ENCODE peak calls at places on chromosomes 11 and 22, in eight cellular contexts. K is COLO829; F is stimulated activated CD8-positive, alpha-beta memory T cell treated with anti-CD3 and anti-CD28 coated beads, Interleukin-2, amount 100 ng/mL, for 48 hours; E is WERI-Rb-1; Z is substantia nigra; X is astrocyte of the spinal cord; R is CD4-positive, CD25-positive, alpha-beta regulatory T cell; A is NCI-H2081. W is an unnamed sample.

GRCh38 chr11:35107866-35108265 is 31.1 kb upstream of the CD44 start:
- DNase-seq in K (no peak), F (no peak), E (no peak), Z (no peak), X (no peak), R (no peak), A (no peak), W (no peak)

GRCh38 chr22:48517039-48518030 is 1310.3 kb downstream of the BRD1 start:
- DNase-seq in K (peak), F (no peak), E (peak), Z (peak), X (no peak), R (no peak), A (no peak), W (peak)

GRCh38 chr11:47724041-47724729 is 9.0 kb upstream of the AGBL2 start:
- DNase-seq in K (no peak), F (no peak), E (no peak), Z (no peak), X (peak), R (no peak), A (no peak), W (no peak)

GRCh38 chr11:44178381-44178780 is 82.9 kb downstream of the EXT2 start:
- DNase-seq in K (no peak), F (no peak), E (no peak), Z (no peak), X (peak), R (no peak), A (no peak), W (no peak)

GRCh38 chr22:45212306-45212709 is 28.4 kb downstream of the KIAA0930 start:
- DNase-seq in K (peak), F (no peak), E (peak), Z (peak), X (peak), R (no peak), A (no peak), W (peak)

GRCh38 chr11:122733301-122733686 is 77.8 kb downstream of the UBASH3B start:
- DNase-seq in K (no peak), F (no peak), E (no peak), Z (no peak), X (peak), R (no peak), A (peak), W (no peak)

GRCh38 chr11:62574363-62575057 is 819 bp upstream of the EEF1G start:
- DNase-seq in K (peak), F (no peak), E (peak), Z (no peak), X (no peak), R (no peak), A (peak), W (no peak)

GRCh38 chr11:77253690-77254089 is 47.8 kb downstream of the GDPD4 start:
- DNase-seq in K (no peak), F (no peak), E (no peak), Z (no peak), X (no peak), R (no peak), A (no peak), W (no peak)

GRCh38 chr11:66548774-66549630 is 2.3 kb downstream of the ACTN3 start:
- DNase-seq in K (no peak), F (no peak), E (no peak), Z (no peak), X (no peak), R (no peak), A (no peak), W (no peak)

GRCh38 chr11:128453444-128454336 is 133.7 kb downstream of the ETS1 start:
- DNase-seq in K (peak), F (no peak), E (no peak), Z (no peak), X (peak), R (no peak), A (peak), W (no peak)

GRCh38 chr22:45438364-45438763 is 24.9 kb downstream of the RIBC2 start:
- DNase-seq in K (no peak), F (no peak), E (no peak), Z (no peak), X (no peak), R (no peak), A (no peak), W (no peak)

GRCh38 chr11:65595921-65596281 is 301 bp upstream of the KCNK7 start:
- DNase-seq in K (no peak), F (no peak), E (no peak), Z (no peak), X (no peak), R (no peak), A (no peak), W (no peak)

GRCh38 chr11:65417702-65418430 is 4.7 kb upstream of the NEAT1 start:
- DNase-seq in K (no peak), F (no peak), E (peak), Z (no peak), X (peak), R (no peak), A (peak), W (no peak)

GRCh38 chr11:111086058-111086457 is 159.5 kb upstream of the POU2AF2 start:
- DNase-seq in K (no peak), F (no peak), E (peak), Z (no peak), X (no peak), R (no peak), A (peak), W (no peak)

GRCh38 chr22:37187891-37188761 is at the start of gene C1QTNF6:
- DNase-seq in K (no peak), F (no peak), E (peak), Z (no peak), X (no peak), R (no peak), A (no peak), W (no peak)

GRCh38 chr22:32745251-32745995 is 56.1 kb upstream of the TIMP3 start:
- DNase-seq in K (no peak), F (no peak), E (peak), Z (no peak), X (peak), R (no peak), A (no peak), W (no peak)

GRCh38 chr11:66969584-66970205 is 5.4 kb upstream of the C11orf86 start:
- DNase-seq in K (no peak), F (no peak), E (no peak), Z (no peak), X (peak), R (no peak), A (no peak), W (no peak)

W was measured in amygdala.